ENCODE peak calls at places on chromosomes 3 and 15, in nine cellular contexts. W is cardiac muscle cell, O is adrenal gland, H is ovary, X is uterus, E is right lobe of liver, T is Peyer's patch, V is HL-60, Y is A549. B is an unnamed sample.
A peak's percentile ranks its signal among the peaks of the same experiment; 100 is the strongest.

GRCh38 chr3:168865022-168865551 is 769.4 kb upstream of the GOLIM4 start:
- DNase-seq in W (peak; percentile 32), O (no peak), H (no peak), X (no peak), E (no peak), T (no peak), V (no peak), Y (peak; percentile 6), B (no peak)

GRCh38 chr3:18389108-18389733 is 35.9 kb downstream of the SATB1 start:
- DNase-seq in W (peak; percentile 45), O (no peak), H (no peak), X (no peak), E (no peak), T (no peak), V (no peak), Y (peak; percentile 15), B (no peak)

GRCh38 chr15:43293402-43293801 is 26.7 kb upstream of the TGM5 start:
- DNase-seq in W (peak; percentile 50), O (peak; percentile 23), H (no peak), X (no peak), E (no peak), T (no peak), V (no peak), Y (peak; percentile 4), B (no peak)

GRCh38 chr15:81327526-81327925 is 3.6 kb upstream of the STARD5 start:
- DNase-seq in W (no peak), O (no peak), H (no peak), X (no peak), E (no peak), T (no peak), V (no peak), Y (no peak), B (no peak)

GRCh38 chr15:60708684-60709083 is 229.7 kb upstream of the ICE2 start:
- DNase-seq in W (no peak), O (peak; percentile 62), H (no peak), X (no peak), E (no peak), T (no peak), V (no peak), Y (no peak), B (no peak)

GRCh38 chr3:112437146-112438022 is 61.9 kb downstream of the BTLA start:
- DNase-seq in W (no peak), O (no peak), H (no peak), X (no peak), E (no peak), T (no peak), V (no peak), Y (peak; percentile 45), B (no peak)

GRCh38 chr15:26873846-26874245 is 7.0 kb downstream of the GABRA5 start:
- DNase-seq in W (no peak), O (peak; percentile 57), H (no peak), X (no peak), E (no peak), T (no peak), V (no peak), Y (no peak), B (no peak)

GRCh38 chr3:42397644-42398043 is 12.8 kb downstream of the LYZL4 start:
- DNase-seq in W (no peak), O (no peak), H (no peak), X (no peak), E (no peak), T (no peak), V (no peak), Y (no peak), B (no peak)

GRCh38 chr3:137770066-137770805 is 6.1 kb downstream of the SOX14 start:
- DNase-seq in W (no peak), O (no peak), H (no peak), X (no peak), E (no peak), T (no peak), V (no peak), Y (no peak), B (no peak)

GRCh38 chr15:74036271-74037170 is 42.0 kb downstream of the PML start:
- DNase-seq in W (peak; percentile 84), O (peak; percentile 84), H (no peak), X (peak; percentile 78), E (no peak), T (no peak), V (no peak), Y (peak; percentile 57), B (peak; percentile 83)

GRCh38 chr3:38143511-38143910 is 5.0 kb downstream of the MYD88 start:
- DNase-seq in W (no peak), O (peak; percentile 42), H (no peak), X (no peak), E (no peak), T (no peak), V (no peak), Y (no peak), B (no peak)

GRCh38 chr3:117632191-117632590 is 922.6 kb downstream of the TUSC7 start:
- DNase-seq in W (no peak), O (no peak), H (no peak), X (no peak), E (no peak), T (no peak), V (no peak), Y (no peak), B (no peak)

GRCh38 chr3:10142707-10143560 is 1.4 kb downstream of the VHL start:
- DNase-seq in W (no peak), O (peak; percentile 53), H (no peak), X (peak; percentile 34), E (no peak), T (no peak), V (no peak), Y (peak; percentile 35), B (no peak)

GRCh38 chr3:154193174-154193573 is 72.0 kb downstream of the ARHGEF26 start:
- DNase-seq in W (no peak), O (no peak), H (no peak), X (no peak), E (no peak), T (no peak), V (no peak), Y (no peak), B (no peak)

GRCh38 chr3:53123953-53124352 is 6.3 kb downstream of the RFT1 start:
- DNase-seq in W (no peak), O (no peak), H (no peak), X (no peak), E (no peak), T (no peak), V (no peak), Y (no peak), B (no peak)

GRCh38 chr3:71389911-71390573 is 193.5 kb downstream of the FOXP1 start:
- DNase-seq in W (peak; percentile 26), O (peak; percentile 61), H (peak; percentile 46), X (no peak), E (peak; percentile 66), T (peak; percentile 58), V (peak; percentile 28), Y (peak; percentile 41), B (no peak)

GRCh38 chr15:67076147-67076843 is 10.9 kb downstream of the SMAD3 start:
- DNase-seq in W (no peak), O (no peak), H (peak; percentile 20), X (no peak), E (no peak), T (no peak), V (no peak), Y (peak; percentile 72), B (no peak)

GRCh38 chr15:67077641-67078215 is 12.3 kb downstream of the SMAD3 start:
- DNase-seq in W (no peak), O (no peak), H (no peak), X (no peak), E (no peak), T (no peak), V (no peak), Y (no peak), B (peak; percentile 41)

GRCh38 chr15:67072951-67073350 is 7.5 kb downstream of the SMAD3 start:
- DNase-seq in W (no peak), O (no peak), H (no peak), X (no peak), E (no peak), T (no peak), V (no peak), Y (no peak), B (no peak)

GRCh38 chr15:67072442-67072841 is 7.0 kb downstream of the SMAD3 start:
- DNase-seq in W (no peak), O (no peak), H (peak; percentile 2), X (no peak), E (no peak), T (no peak), V (no peak), Y (peak; percentile 80), B (no peak)

DNA sequence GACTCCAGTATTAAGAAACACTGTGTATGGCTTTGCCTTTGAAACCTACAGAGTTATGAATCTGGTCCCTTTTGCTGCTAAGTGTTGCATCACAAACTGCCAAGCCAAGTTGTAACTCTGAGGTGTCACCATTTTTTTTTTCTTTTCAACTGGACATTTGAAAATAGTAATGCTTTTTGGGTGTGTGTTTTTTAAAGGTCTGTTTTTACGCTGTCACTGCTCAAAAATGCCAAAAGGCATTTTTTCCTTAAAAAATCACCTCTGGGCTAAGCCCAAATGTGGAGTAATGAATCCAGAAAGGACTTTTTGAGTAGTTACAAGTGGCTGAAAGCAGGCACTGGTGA is 9.5 kb downstream of the SMAD3 start:
- DNase-seq in W (no peak), O (no peak), H (no peak), X (no peak), E (no peak), T (no peak), V (no peak), Y (no peak), B (no peak)
- H3K27ac ChIP-seq in W (no peak overlapping the region), O (no peak overlapping the region), H (no peak overlapping the region), X (peak overlapping the region; percentile 56), E (peak overlapping the region; percentile 24), T (peak overlapping the region; percentile 70), V (peak overlapping the region; percentile 49), Y (peak overlapping the region; percentile 41), B (no peak overlapping the region)

GRCh38 chr3:171459942-171460225 is 321 bp downstream of the TNIK start:
- DNase-seq in W (no peak), O (peak; percentile 54), H (no peak), X (no peak), E (no peak), T (no peak), V (no peak), Y (no peak), B (no peak)
- H3K27ac ChIP-seq in W (peak overlapping the region; percentile 86), O (peak overlapping the region; percentile 39), H (peak overlapping the region; percentile 23), X (peak overlapping the region; percentile 72), E (peak overlapping the region; percentile 75), T (peak overlapping the region; percentile 86), V (no peak overlapping the region), Y (peak overlapping the region; percentile 67), B (peak overlapping the region; percentile 56)

GRCh38 chr3:141415959-141416358 is 47.7 kb downstream of the ZBTB38 start:
- DNase-seq in W (no peak), O (no peak), H (no peak), X (no peak), E (no peak), T (no peak), V (no peak), Y (no peak), B (no peak)
- H3K27ac ChIP-seq in W (no peak overlapping the region), O (peak overlapping the region; percentile 98), H (no peak overlapping the region), X (peak overlapping the region; percentile 99), E (peak overlapping the region; percentile 10), T (no peak overlapping the region), V (no peak overlapping the region), Y (peak overlapping the region; percentile 99), B (no peak overlapping the region)

DNA sequence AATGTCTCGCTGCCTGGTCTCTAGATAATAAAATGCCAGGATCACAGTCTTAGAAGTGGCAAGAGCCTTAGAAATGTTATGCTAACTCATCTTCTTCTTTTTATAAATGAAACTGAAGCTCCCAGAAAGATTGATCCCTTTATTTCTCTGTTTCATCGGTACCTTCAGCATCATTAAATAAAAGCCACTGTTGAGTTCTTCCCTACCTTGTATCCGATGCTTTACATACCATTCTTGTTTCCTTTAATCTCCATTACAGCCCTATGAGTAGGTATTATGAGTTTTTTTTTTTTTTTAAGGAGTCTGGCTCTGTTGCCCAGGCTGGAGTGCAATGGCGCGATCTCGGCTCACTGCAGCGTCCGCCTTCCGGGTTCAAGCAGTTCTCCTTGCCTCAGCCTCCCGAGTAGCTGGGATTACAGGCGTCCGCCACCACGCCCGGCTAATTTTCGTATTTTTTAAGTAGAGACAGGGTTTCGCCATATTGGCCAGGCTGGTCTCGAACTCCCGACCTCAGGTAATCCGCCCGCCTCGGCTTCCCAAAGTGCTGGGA is 815 bp upstream of the ABCC5 start:
- DNase-seq in W (no peak), O (no peak), H (peak; percentile 26), X (no peak), E (no peak), T (no peak), V (no peak), Y (no peak), B (no peak)
- H3K27ac ChIP-seq in W (peak overlapping the region; percentile 88), O (peak overlapping the region; percentile 93), H (peak overlapping the region; percentile 11), X (peak overlapping the region; percentile 81), E (peak overlapping the region; percentile 35), T (peak overlapping the region; percentile 87), V (peak overlapping the region; percentile 70), Y (peak overlapping the region; percentile 89), B (peak overlapping the region; percentile 85)

B was measured in WERI-Rb-1.